ENCODE peak calls at places on chromosomes 11 and 22, in four cellular contexts. H is amygdala, P is ACHN, S is iPS-NIHi11. J is an unnamed sample.

GRCh38 chr22:39384750-39385480 is 14.7 kb upstream of the TAB1 start:
- DNase-seq in H (no peak), P (no peak), S (peak; percentile 62), J (no peak)

GRCh38 chr11:35747638-35748037 is 85.1 kb downstream of the TRIM44 start:
- DNase-seq in H (peak; percentile 20), P (no peak), S (no peak), J (no peak)

GRCh38 chr11:36713715-36714114 is 115.7 kb upstream of the RAG2 start:
- DNase-seq in H (peak; percentile 6), P (no peak), S (no peak), J (no peak)

GRCh38 chr11:115926601-115927000 is 422.4 kb upstream of the CADM1 start:
- DNase-seq in H (no peak), P (no peak), S (no peak), J (no peak)

GRCh38 chr11:63532150-63532549 is 4.5 kb upstream of the PLAAT4 start:
- DNase-seq in H (no peak), P (no peak), S (no peak), J (no peak)

GRCh38 chr11:119878990-119879389 is 150.0 kb upstream of the NECTIN1 start:
- DNase-seq in H (peak; percentile 25), P (no peak), S (no peak), J (no peak)

GRCh38 chr11:64334764-64335741 is 5.0 kb upstream of the CCDC88B start:
- DNase-seq in H (no peak), P (peak; percentile 98), S (peak; percentile 70), J (peak; percentile 95)

GRCh38 chr11:87432006-87432405 is 394.3 kb downstream of the TMEM135 start:
- DNase-seq in H (no peak), P (no peak), S (no peak), J (no peak)

J was measured in H54.